ENCODE peak calls at places on chromosomes 4 and X, in four cellular contexts. P, S, N and I are unnamed samples.

GRCh38 chrX:149916745-149917392 is 12.5 kb upstream of the HSFX4 start:
- DNase-seq in S (peak; percentile 16), N (no peak), P (no peak), I (no peak)

GRCh38 chrX:65668362-65669310 is 1.2 kb downstream of the MSN start:
- DNase-seq in N (peak; percentile 31), P (no peak), S (peak; percentile 66), I (peak; percentile 89)

GRCh38 chrX:110082156-110082555 is 79.2 kb downstream of the TMEM164 start:
- DNase-seq in N (no peak), S (no peak), P (no peak), I (no peak)

GRCh38 chr4:83535945-83536648 is at the start of gene GPAT3:
- DNase-seq in N (peak; percentile 60), P (peak; percentile 54), S (no peak), I (peak; percentile 19)

GRCh38 chr4:158155656-158156356 is 17.0 kb downstream of the GASK1B start:
- DNase-seq in N (no peak), S (no peak), P (no peak), I (no peak)

GRCh38 chr4:107736037-107736436 is 16.0 kb upstream of the PAPSS1 start:
- DNase-seq in N (no peak), S (no peak), P (no peak), I (no peak)

GRCh38 chr4:55543858-55544257 is 2.9 kb downstream of the CLOCK start:
- DNase-seq in N (no peak), P (no peak), S (peak; percentile 12), I (no peak)

GRCh38 chr4:154124539-154125255 is 335.8 kb upstream of the SFRP2 start:
- DNase-seq in P (peak; percentile 15), S (no peak), N (no peak), I (no peak)

GRCh38 chrX:1592863-1593201 is 1.4 kb downstream of the AKAP17A start:
- DNase-seq in S (no peak), N (no peak), P (no peak), I (no peak)

GRCh38 chr4:163180087-163180486 is 13.4 kb upstream of the NAF1 start:
- DNase-seq in S (no peak), N (no peak), P (no peak), I (no peak)

GRCh38 chr4:107034091-107034698 is 1.9 kb downstream of the DKK2 start:
- DNase-seq in P (no peak), S (no peak), N (peak; percentile 32), I (no peak)

GRCh38 chr4:34170941-34171340 is 2073.4 kb downstream of the ARAP2 start:
- DNase-seq in N (no peak), P (no peak), S (no peak), I (no peak)

GRCh38 chr4:179285696-179286095 is 1843.5 kb upstream of the AGA start:
- DNase-seq in S (no peak), P (no peak), N (no peak), I (no peak)

DNA sequence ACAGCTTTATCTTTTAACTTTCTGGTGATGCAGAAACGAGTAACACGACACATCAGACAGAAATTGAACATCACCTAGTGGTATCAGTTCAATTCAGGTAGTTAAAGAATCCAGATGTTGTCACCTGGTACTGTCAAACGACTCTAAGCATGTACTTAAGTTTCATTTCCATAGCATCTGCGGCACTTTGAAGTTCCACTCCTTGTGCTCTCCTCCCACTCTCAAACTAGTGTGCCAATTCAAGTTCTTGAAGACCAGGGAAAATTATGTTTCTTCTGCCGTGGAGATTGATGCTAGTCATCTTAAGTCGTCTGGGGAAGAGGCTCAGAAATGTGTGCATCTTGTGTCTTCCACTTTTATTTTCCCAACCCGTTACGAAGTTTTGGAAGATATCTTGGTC is 868 bp downstream of the COL4A6 start:
- DNase-seq in P (no peak), S (no peak), N (no peak), I (no peak)
- H3K4me3 ChIP-seq in P (no peak overlapping the region), S (no peak overlapping the region), N (peak overlapping the region; percentile 36), I (peak overlapping the region; percentile 51)

DNA sequence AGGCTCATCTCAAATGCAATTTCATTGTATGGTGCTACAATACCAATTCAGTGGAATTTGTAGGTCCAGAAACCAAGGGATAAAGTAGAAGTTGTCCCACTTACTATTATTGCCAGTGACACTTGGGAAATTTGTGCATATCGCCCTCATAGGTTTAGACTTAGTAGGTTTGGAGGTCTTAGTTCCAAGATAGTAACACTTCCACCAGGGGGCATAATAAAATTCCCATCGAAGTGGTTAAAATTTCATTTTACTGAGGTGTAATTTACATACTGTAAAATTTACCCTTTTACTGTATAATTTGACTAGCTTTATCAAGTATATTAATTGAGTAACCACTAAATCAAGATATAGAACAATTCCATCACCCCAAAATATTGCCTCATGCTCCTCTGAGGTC is 174.6 kb downstream of the INPP4B start:
- DNase-seq in P (no peak), N (no peak), S (no peak), I (no peak)
- TF ChIP-seq CTCF in P (no peak), N (no peak), S (peak; percentile 37), I (no peak)

GRCh38 chr4:2634014-2634413 is 97.6 kb downstream of the FAM193A start:
- DNase-seq in N (no peak), S (no peak), P (no peak), I (peak; percentile 33)
- H3K36me3 ChIP-seq in N (peaks cover 72% of the 10 kb centered on the region), S (peaks cover 66% of the 10 kb centered on the region), P (peaks cover 4% of the 10 kb centered on the region), I (peaks cover 72% of the 10 kb centered on the region)

GRCh38 chr4:38760915-38761314 is 21.9 kb downstream of the TLR10 start:
- DNase-seq in S (peak; percentile 83), N (no peak), P (no peak), I (no peak)

GRCh38 chr4:38762560-38762959 is 20.2 kb downstream of the TLR10 start:
- DNase-seq in S (peak; percentile 92), P (no peak), N (no peak), I (no peak)

GRCh38 chr4:38757945-38758344 is 24.8 kb downstream of the TLR10 start:
- DNase-seq in P (no peak), N (no peak), S (peak; percentile 67), I (no peak)

GRCh38 chr4:38759077-38759789 is 23.6 kb downstream of the TLR10 start:
- DNase-seq in P (no peak), N (peak; percentile 61), S (peak; percentile 83), I (peak; percentile 73)

GRCh38 chr4:38759790-38760122 is 23.0 kb downstream of the TLR10 start:
- DNase-seq in P (no peak), N (no peak), S (no peak), I (no peak)
- H3K4me3 ChIP-seq in P (no peak overlapping the region), N (no peak overlapping the region), S (peak overlapping the region; percentile 55), I (no peak overlapping the region)

GRCh38 chr4:37667197-37668100 is 18.7 kb downstream of the RELL1 start:
- DNase-seq in N (no peak), P (no peak), S (no peak), I (no peak)

GRCh38 chr4:37665347-37666009 is 20.7 kb downstream of the RELL1 start:
- DNase-seq in S (no peak), P (no peak), N (no peak), I (no peak)

GRCh38 chr4:37664696-37665095 is 21.5 kb downstream of the RELL1 start:
- DNase-seq in S (no peak), N (no peak), P (no peak), I (no peak)

GRCh38 chr4:37663552-37663951 is 22.6 kb downstream of the RELL1 start:
- DNase-seq in P (no peak), N (no peak), S (no peak), I (no peak)

DNA sequence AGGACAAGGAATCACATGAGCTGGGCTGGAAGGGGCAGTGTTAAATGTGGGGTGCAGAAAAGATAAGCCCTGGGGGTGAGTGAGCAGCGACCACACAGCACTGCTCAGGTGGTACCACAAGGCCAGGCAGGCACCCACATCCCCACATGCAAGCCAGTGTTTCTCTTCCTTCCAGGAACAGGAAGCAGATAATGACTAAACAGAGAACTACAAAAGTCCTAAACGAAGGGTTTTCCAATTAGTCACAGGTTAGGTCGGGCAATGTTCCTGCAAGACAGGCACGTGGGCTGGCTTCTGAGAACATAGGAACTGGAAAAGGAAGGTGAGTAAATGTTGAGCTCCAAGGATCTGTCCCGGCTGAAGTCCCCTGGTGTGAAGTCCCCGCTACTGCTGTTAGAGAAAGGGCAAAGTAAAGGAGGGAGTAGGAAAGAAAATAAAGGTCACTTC is 19.5 kb downstream of the RELL1 start:
- DNase-seq in N (peak; percentile 36), S (no peak), P (peak; percentile 92), I (peak; percentile 78)
- TF ChIP-seq CTCF in N (no peak), S (no peak), P (peak; percentile 15), I (no peak)

GRCh38 chrX:151970661-151971060 is 3.8 kb downstream of the GABRE start:
- DNase-seq in P (no peak), S (no peak), N (peak; percentile 40), I (no peak)
- H3K36me3 ChIP-seq in P (no peaks in the 10 kb centered on the region), S (no peaks in the 10 kb centered on the region), N (peaks cover 10% of the 10 kb centered on the region), I (peaks cover 3% of the 10 kb centered on the region)